ENCODE peak calls at places on chromosomes 5 and 9, in six cellular contexts. One of them, this sample, is unnamed.
A peak's percentile ranks its signal among the peaks of the same experiment; 100 is the strongest.

GRCh38 chr5:159178978-159179377 is 30.4 kb downstream of the RNF145 start:
- DNase-seq in NCI-H69: peak; percentile 14
- DNase-seq in NCI-H1436: no peak
- DNase-seq in NCI-H2081: no peak
- DNase-seq in osteocyte: no peak
- DNase-seq in left colon: no peak
- DNase-seq in this sample: no peak

GRCh38 chr5:59130441-59130840 is 547.6 kb downstream of the RAB3C start:
- DNase-seq in NCI-H69: no peak
- DNase-seq in NCI-H1436: no peak
- DNase-seq in NCI-H2081: no peak
- DNase-seq in osteocyte: no peak
- DNase-seq in left colon: no peak
- DNase-seq in this sample: no peak

GRCh38 chr5:102152906-102153787 is 142.9 kb downstream of the SLCO4C1 start:
- DNase-seq in NCI-H69: peak; percentile 49
- DNase-seq in NCI-H1436: peak; percentile 32
- DNase-seq in NCI-H2081: peak; percentile 32
- DNase-seq in osteocyte: no peak
- DNase-seq in left colon: peak; percentile 10
- DNase-seq in this sample: no peak

GRCh38 chr9:15357050-15357653 is 50.1 kb upstream of the TTC39B start:
- DNase-seq in NCI-H69: no peak
- DNase-seq in NCI-H1436: peak; percentile 27
- DNase-seq in NCI-H2081: peak; percentile 7
- DNase-seq in osteocyte: no peak
- DNase-seq in left colon: peak; percentile 68
- DNase-seq in this sample: no peak

GRCh38 chr9:127032256-127032655 is 90.2 kb downstream of the ANGPTL2 start:
- DNase-seq in NCI-H69: no peak
- DNase-seq in NCI-H1436: no peak
- DNase-seq in NCI-H2081: no peak
- DNase-seq in osteocyte: no peak
- DNase-seq in left colon: no peak
- DNase-seq in this sample: no peak

GRCh38 chr5:144289277-144289676 is 118.6 kb downstream of the KCTD16 start:
- DNase-seq in NCI-H69: peak; percentile 92
- DNase-seq in NCI-H1436: no peak
- DNase-seq in NCI-H2081: no peak
- DNase-seq in osteocyte: no peak
- DNase-seq in left colon: no peak
- DNase-seq in this sample: no peak

GRCh38 chr9:135048758-135049284 is 38.6 kb upstream of the OLFM1 start:
- DNase-seq in NCI-H69: peak; percentile 9
- DNase-seq in NCI-H1436: no peak
- DNase-seq in NCI-H2081: no peak
- DNase-seq in osteocyte: no peak
- DNase-seq in left colon: no peak
- DNase-seq in this sample: no peak

GRCh38 chr9:4339783-4340335 is 40.0 kb upstream of the GLIS3 start:
- DNase-seq in NCI-H69: peak; percentile 16
- DNase-seq in NCI-H1436: no peak
- DNase-seq in NCI-H2081: no peak
- DNase-seq in osteocyte: no peak
- DNase-seq in left colon: no peak
- DNase-seq in this sample: no peak

GRCh38 chr5:14204785-14205321 is 61.7 kb downstream of the TRIO start:
- DNase-seq in NCI-H69: peak; percentile 75
- DNase-seq in NCI-H1436: no peak
- DNase-seq in NCI-H2081: peak; percentile 94
- DNase-seq in osteocyte: no peak
- DNase-seq in left colon: peak; percentile 77
- DNase-seq in this sample: no peak

GRCh38 chr5:172142709-172143215 is 45.3 kb downstream of the STK10 start:
- DNase-seq in NCI-H69: no peak
- DNase-seq in NCI-H1436: no peak
- DNase-seq in NCI-H2081: no peak
- DNase-seq in osteocyte: no peak
- DNase-seq in left colon: no peak
- DNase-seq in this sample: no peak

GRCh38 chr9:132984202-132985062 is 5.9 kb downstream of the GFI1B start:
- DNase-seq in NCI-H69: no peak
- DNase-seq in NCI-H1436: no peak
- DNase-seq in NCI-H2081: no peak
- DNase-seq in osteocyte: no peak
- DNase-seq in left colon: no peak
- DNase-seq in this sample: no peak

GRCh38 chr9:99607852-99608448 is 213.7 kb upstream of the NR4A3 start:
- DNase-seq in NCI-H69: peak; percentile 85
- DNase-seq in NCI-H1436: no peak
- DNase-seq in NCI-H2081: no peak
- DNase-seq in osteocyte: no peak
- DNase-seq in left colon: no peak
- DNase-seq in this sample: no peak

GRCh38 chr5:67887648-67888047 is 327.9 kb upstream of the PIK3R1 start:
- DNase-seq in NCI-H69: no peak
- DNase-seq in NCI-H1436: no peak
- DNase-seq in NCI-H2081: no peak
- DNase-seq in osteocyte: no peak
- DNase-seq in left colon: no peak
- DNase-seq in this sample: no peak